ENCODE peak calls at places on chromosome 18, in eight cellular contexts. G is naive thymus-derived CD4-positive, alpha-beta T cell; F is CD8-positive, alpha-beta memory T cell; Q is endodermal cell; T is esophagus squamous epithelium; V is mammary epithelial cell; J is fibroblast of lung; U is uterus. O is an unnamed sample. For H3K4me1, the result is how much of the 10 kb centered on the place peaks cover.

GRCh38 chr18:71115261-71115660 is 826.4 kb downstream of the SOCS6 start:
- DNase-seq in V (no peak), G (no peak), U (no peak), T (no peak), F (no peak), J (no peak), Q (no peak), O (no peak)

GRCh38 chr18:78939105-78939504 is 40.5 kb upstream of the SALL3 start:
- DNase-seq in J (peak), Q (no peak), G (no peak), V (peak), F (no peak), U (no peak), T (no peak), O (no peak)

GRCh38 chr18:13425357-13426095 is 207.0 kb downstream of the LDLRAD4 start:
- DNase-seq in V (no peak), F (no peak), U (no peak), T (no peak), J (no peak), Q (no peak), G (no peak), O (no peak)

GRCh38 chr18:4636957-4637356 is 181.8 kb upstream of the DLGAP1 start:
- DNase-seq in Q (no peak), F (no peak), V (no peak), G (no peak), J (peak), U (no peak), T (no peak), O (no peak)

GRCh38 chr18:22167471-22168151 is 1.8 kb upstream of the GATA6 start:
- DNase-seq in U (peak), Q (peak), F (no peak), G (no peak), J (peak), T (no peak), V (no peak), O (no peak)

GRCh38 chr18:14927701-14928100 is 179.7 kb downstream of the ANKRD30B start:
- DNase-seq in J (no peak), V (no peak), G (no peak), U (no peak), F (no peak), Q (no peak), T (no peak), O (no peak)

GRCh38 chr18:25181581-25181980 is 170.4 kb downstream of the ZNF521 start:
- DNase-seq in T (no peak), U (no peak), V (no peak), Q (no peak), G (no peak), F (no peak), J (no peak), O (no peak)

GRCh38 chr18:32469190-32469611 is 1.5 kb downstream of the GAREM1 start:
- DNase-seq in U (peak), Q (peak), F (no peak), V (peak), G (no peak), T (no peak), J (peak), O (peak)

GRCh38 chr18:23664674-23665073 is 2.0 kb upstream of the ANKRD29 start:
- DNase-seq in T (no peak), G (no peak), Q (no peak), V (no peak), F (no peak), U (no peak), J (no peak), O (no peak)

DNA sequence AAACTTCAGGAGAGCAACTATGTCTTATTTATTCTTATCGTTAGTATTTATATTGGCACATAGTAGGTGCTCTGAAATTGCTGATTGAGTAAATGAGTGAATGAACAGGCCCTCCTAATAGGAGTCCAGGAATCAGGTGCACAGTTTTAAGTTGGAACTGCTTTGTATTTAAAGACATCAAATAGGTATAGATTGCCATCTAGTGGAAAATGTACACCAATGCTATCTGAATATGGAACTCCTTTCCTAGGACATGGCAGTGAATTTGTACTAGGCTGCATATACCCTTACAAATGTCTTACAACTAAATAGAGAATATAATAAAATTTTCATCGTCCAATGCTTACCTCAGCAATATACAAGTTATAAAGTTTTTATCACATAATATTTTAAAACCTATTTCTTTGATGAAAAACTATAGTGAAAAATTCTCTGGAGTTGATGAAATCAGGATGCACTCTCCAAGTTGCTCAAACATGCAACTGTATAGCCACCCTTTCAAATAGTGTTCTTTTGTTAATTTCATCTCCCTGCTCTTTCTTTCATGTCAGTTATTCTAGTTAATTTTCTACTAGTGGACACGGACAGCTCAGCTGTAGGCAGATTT is 318.9 kb upstream of the SYT4 start:
- DNase-seq in J (peak), U (no peak), T (no peak), V (peak), G (no peak), Q (no peak), F (no peak), O (no peak)
- H3K27ac ChIP-seq in J (no peak), U (no peak), T (no peak), V (no peak), G (no peak), Q (no peak), F (no peak), O (no peak)

GRCh38 chr18:9102391-9103216 is at the start of gene NDUFV2:
- DNase-seq in J (peak), V (peak), F (peak), Q (peak), G (peak), T (peak), U (peak), O (peak)
- H3K4me1 ChIP-seq in J (under half), V (under half), F (under half), Q (under half), G (under half), T (under half), U (under half), O (under half)

GRCh38 chr18:7978834-7979233 is 411.7 kb downstream of the PTPRM start:
- DNase-seq in Q (no peak), J (no peak), V (no peak), F (no peak), T (no peak), U (no peak), G (no peak), O (no peak)
- H3K27ac ChIP-seq in Q (no peak), J (no peak), V (no peak), F (no peak), T (no peak), U (no peak), G (no peak), O (no peak)

GRCh38 chr18:57801379-57802165 is 1.5 kb downstream of the ATP8B1 start:
- DNase-seq in F (no peak), V (no peak), G (no peak), U (no peak), T (no peak), J (peak), Q (peak), O (no peak)
- H3K4me1 ChIP-seq in F (under half), V (under half), G (under half), U (under half), T (under half), J (under half), Q (under half), O (under half)

DNA sequence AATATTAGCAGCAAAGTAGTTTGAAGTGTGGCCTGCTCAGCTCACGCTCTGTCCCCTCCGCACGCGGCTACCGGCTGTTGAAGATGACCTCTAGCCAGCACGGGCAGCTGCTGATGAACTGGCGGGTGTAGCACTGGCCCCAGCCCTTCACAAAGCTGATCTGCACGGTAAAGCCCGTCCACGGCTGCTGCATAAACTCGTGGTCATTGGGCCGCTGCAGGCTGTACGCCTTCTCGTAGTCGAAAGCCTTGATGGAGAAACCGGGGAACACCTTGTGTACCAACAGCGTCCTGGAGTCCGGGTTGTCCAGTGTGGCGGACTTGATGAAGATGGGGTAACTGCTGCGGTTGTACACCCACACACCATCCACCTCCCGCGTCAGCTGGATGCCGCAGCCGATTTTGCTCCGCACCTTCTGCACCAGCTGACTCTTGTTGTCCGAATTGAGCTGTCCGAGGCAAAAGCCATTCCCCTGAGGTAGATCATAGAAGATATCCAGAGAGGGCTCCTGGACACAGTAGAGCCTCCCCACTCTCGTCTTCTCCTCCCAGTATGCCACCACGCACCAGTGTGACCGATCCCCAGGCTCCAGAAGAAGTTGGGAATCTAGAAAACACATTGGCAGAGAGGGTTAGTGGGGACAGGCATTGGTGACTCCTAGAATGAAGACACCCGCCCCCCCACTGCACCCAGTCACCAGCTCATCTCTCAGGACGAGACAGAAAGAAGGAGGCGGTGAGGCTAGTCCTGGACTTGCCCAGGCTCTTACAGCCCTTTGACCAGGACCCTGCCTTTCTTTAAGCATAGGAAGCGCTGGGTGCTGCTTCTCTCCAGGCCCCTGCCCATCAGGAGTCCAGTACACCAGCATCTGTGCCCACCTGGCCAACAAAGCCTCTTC is 29.2 kb downstream of the SMAD7 start:
- DNase-seq in U (peak), F (no peak), T (no peak), J (no peak), G (no peak), Q (peak), V (no peak), O (no peak)
- H3K27ac ChIP-seq in U (peak), F (no peak), T (no peak), J (no peak), G (no peak), Q (peak), V (peak), O (no peak)

GRCh38 chr18:44896817-44897216 is 216.1 kb downstream of the SETBP1 start:
- DNase-seq in F (no peak), U (no peak), V (no peak), T (no peak), J (no peak), Q (no peak), G (no peak), O (no peak)
- H3K4me1 ChIP-seq in F (under half), U (under half), V (under half), T (under half), J (under half), Q (under half), G (under half), O (under half)

O was measured in aorta.